ENCODE peak calls at places on chromosomes 2 and 18, in six cellular contexts. One of them, this sample, is unnamed.

GRCh38 chr2:128732976-128733431 is 414.3 kb upstream of the HS6ST1 start:
- DNase-seq in right lobe of liver: no peak
- DNase-seq in NB4: peak
- DNase-seq in dorsolateral prefrontal cortex: no peak
- DNase-seq in skeletal muscle cell: peak
- DNase-seq in cardiac muscle cell: peak
- DNase-seq in this sample: no peak

GRCh38 chr2:30454571-30454970 is 7.5 kb downstream of the LCLAT1 start:
- DNase-seq in right lobe of liver: no peak
- DNase-seq in skeletal muscle cell: no peak
- DNase-seq in NB4: no peak
- DNase-seq in dorsolateral prefrontal cortex: no peak
- DNase-seq in cardiac muscle cell: no peak
- DNase-seq in this sample: no peak

GRCh38 chr2:220555961-220556360 is 928.5 kb downstream of the SLC4A3 start:
- DNase-seq in cardiac muscle cell: no peak
- DNase-seq in skeletal muscle cell: no peak
- DNase-seq in NB4: no peak
- DNase-seq in dorsolateral prefrontal cortex: no peak
- DNase-seq in right lobe of liver: no peak
- DNase-seq in this sample: no peak

GRCh38 chr2:151111599-151112278 is 149.9 kb downstream of the RBM43 start:
- DNase-seq in skeletal muscle cell: peak
- DNase-seq in dorsolateral prefrontal cortex: no peak
- DNase-seq in cardiac muscle cell: peak
- DNase-seq in right lobe of liver: no peak
- DNase-seq in NB4: peak
- DNase-seq in this sample: no peak

GRCh38 chr18:49597152-49597551 is 35.3 kb downstream of the LIPG start:
- DNase-seq in cardiac muscle cell: no peak
- DNase-seq in skeletal muscle cell: no peak
- DNase-seq in right lobe of liver: no peak
- DNase-seq in NB4: no peak
- DNase-seq in dorsolateral prefrontal cortex: no peak
- DNase-seq in this sample: no peak

GRCh38 chr2:219744698-219745097 is 117.3 kb downstream of the SLC4A3 start:
- DNase-seq in right lobe of liver: no peak
- DNase-seq in skeletal muscle cell: no peak
- DNase-seq in NB4: no peak
- DNase-seq in cardiac muscle cell: no peak
- DNase-seq in dorsolateral prefrontal cortex: no peak
- DNase-seq in this sample: no peak

GRCh38 chr2:10452334-10452733 is 4.2 kb upstream of the ODC1 start:
- DNase-seq in right lobe of liver: peak
- DNase-seq in dorsolateral prefrontal cortex: no peak
- DNase-seq in skeletal muscle cell: peak
- DNase-seq in cardiac muscle cell: peak
- DNase-seq in NB4: no peak
- DNase-seq in this sample: peak

GRCh38 chr2:102837626-102838198 is 75.9 kb downstream of the TMEM182 start:
- DNase-seq in right lobe of liver: no peak
- DNase-seq in dorsolateral prefrontal cortex: no peak
- DNase-seq in skeletal muscle cell: no peak
- DNase-seq in cardiac muscle cell: no peak
- DNase-seq in NB4: no peak
- DNase-seq in this sample: no peak

GRCh38 chr18:55228707-55229106 is 269.4 kb upstream of the CCDC68 start:
- DNase-seq in cardiac muscle cell: no peak
- DNase-seq in skeletal muscle cell: no peak
- DNase-seq in right lobe of liver: no peak
- DNase-seq in dorsolateral prefrontal cortex: no peak
- DNase-seq in NB4: no peak
- DNase-seq in this sample: no peak

GRCh38 chr2:173854141-173854540 is 111.0 kb downstream of the SP3 start:
- DNase-seq in cardiac muscle cell: no peak
- DNase-seq in skeletal muscle cell: no peak
- DNase-seq in NB4: no peak
- DNase-seq in right lobe of liver: no peak
- DNase-seq in dorsolateral prefrontal cortex: no peak
- DNase-seq in this sample: no peak

GRCh38 chr2:189651284-189651683 is 10.0 kb upstream of the ASNSD1 start:
- DNase-seq in dorsolateral prefrontal cortex: no peak
- DNase-seq in NB4: no peak
- DNase-seq in right lobe of liver: no peak
- DNase-seq in skeletal muscle cell: no peak
- DNase-seq in cardiac muscle cell: no peak
- DNase-seq in this sample: no peak

GRCh38 chr2:101435011-101435862 is 39.7 kb downstream of the RFX8 start:
- DNase-seq in dorsolateral prefrontal cortex: no peak
- DNase-seq in NB4: no peak
- DNase-seq in right lobe of liver: no peak
- DNase-seq in cardiac muscle cell: peak
- DNase-seq in skeletal muscle cell: peak
- DNase-seq in this sample: no peak

GRCh38 chr2:76295762-76296161 is 585.0 kb upstream of the GCFC2 start:
- DNase-seq in right lobe of liver: no peak
- DNase-seq in skeletal muscle cell: no peak
- DNase-seq in cardiac muscle cell: no peak
- DNase-seq in dorsolateral prefrontal cortex: no peak
- DNase-seq in NB4: no peak
- DNase-seq in this sample: no peak

GRCh38 chr2:65186093-65186868 is 41.4 kb upstream of the ACTR2 start:
- DNase-seq in skeletal muscle cell: no peak
- DNase-seq in dorsolateral prefrontal cortex: no peak
- DNase-seq in NB4: peak
- DNase-seq in right lobe of liver: no peak
- DNase-seq in cardiac muscle cell: no peak
- DNase-seq in this sample: peak

GRCh38 chr2:67503066-67503795 is 106.1 kb downstream of the ETAA1 start:
- DNase-seq in right lobe of liver: no peak
- DNase-seq in dorsolateral prefrontal cortex: no peak
- DNase-seq in skeletal muscle cell: peak
- DNase-seq in cardiac muscle cell: peak
- DNase-seq in NB4: no peak
- DNase-seq in this sample: no peak

GRCh38 chr18:22494771-22495170 is 77.1 kb upstream of the CTAGE1 start:
- DNase-seq in right lobe of liver: no peak
- DNase-seq in dorsolateral prefrontal cortex: no peak
- DNase-seq in skeletal muscle cell: peak
- DNase-seq in NB4: no peak
- DNase-seq in cardiac muscle cell: peak
- DNase-seq in this sample: no peak

GRCh38 chr2:88233216-88233615 is 63.1 kb downstream of the THNSL2 start:
- DNase-seq in skeletal muscle cell: no peak
- DNase-seq in NB4: no peak
- DNase-seq in cardiac muscle cell: no peak
- DNase-seq in dorsolateral prefrontal cortex: no peak
- DNase-seq in right lobe of liver: no peak
- DNase-seq in this sample: no peak

GRCh38 chr2:186540971-186541370 is 48.9 kb upstream of the ITGAV start:
- DNase-seq in NB4: no peak
- DNase-seq in dorsolateral prefrontal cortex: no peak
- DNase-seq in cardiac muscle cell: no peak
- DNase-seq in right lobe of liver: no peak
- DNase-seq in skeletal muscle cell: no peak
- DNase-seq in this sample: no peak

GRCh38 chr2:176001281-176001902 is 675 bp downstream of the LNPK start:
- DNase-seq in skeletal muscle cell: no peak
- DNase-seq in cardiac muscle cell: peak
- DNase-seq in dorsolateral prefrontal cortex: no peak
- DNase-seq in NB4: peak
- DNase-seq in right lobe of liver: peak
- DNase-seq in this sample: peak

GRCh38 chr2:8315766-8316165 is 366.1 kb upstream of the ID2 start:
- DNase-seq in right lobe of liver: no peak
- DNase-seq in dorsolateral prefrontal cortex: no peak
- DNase-seq in skeletal muscle cell: no peak
- DNase-seq in cardiac muscle cell: no peak
- DNase-seq in NB4: peak
- DNase-seq in this sample: no peak

GRCh38 chr18:10015941-10016819 is 102.4 kb downstream of the VAPA start:
- DNase-seq in cardiac muscle cell: peak
- DNase-seq in right lobe of liver: no peak
- DNase-seq in skeletal muscle cell: peak
- DNase-seq in dorsolateral prefrontal cortex: no peak
- DNase-seq in NB4: peak
- DNase-seq in this sample: no peak

DNA sequence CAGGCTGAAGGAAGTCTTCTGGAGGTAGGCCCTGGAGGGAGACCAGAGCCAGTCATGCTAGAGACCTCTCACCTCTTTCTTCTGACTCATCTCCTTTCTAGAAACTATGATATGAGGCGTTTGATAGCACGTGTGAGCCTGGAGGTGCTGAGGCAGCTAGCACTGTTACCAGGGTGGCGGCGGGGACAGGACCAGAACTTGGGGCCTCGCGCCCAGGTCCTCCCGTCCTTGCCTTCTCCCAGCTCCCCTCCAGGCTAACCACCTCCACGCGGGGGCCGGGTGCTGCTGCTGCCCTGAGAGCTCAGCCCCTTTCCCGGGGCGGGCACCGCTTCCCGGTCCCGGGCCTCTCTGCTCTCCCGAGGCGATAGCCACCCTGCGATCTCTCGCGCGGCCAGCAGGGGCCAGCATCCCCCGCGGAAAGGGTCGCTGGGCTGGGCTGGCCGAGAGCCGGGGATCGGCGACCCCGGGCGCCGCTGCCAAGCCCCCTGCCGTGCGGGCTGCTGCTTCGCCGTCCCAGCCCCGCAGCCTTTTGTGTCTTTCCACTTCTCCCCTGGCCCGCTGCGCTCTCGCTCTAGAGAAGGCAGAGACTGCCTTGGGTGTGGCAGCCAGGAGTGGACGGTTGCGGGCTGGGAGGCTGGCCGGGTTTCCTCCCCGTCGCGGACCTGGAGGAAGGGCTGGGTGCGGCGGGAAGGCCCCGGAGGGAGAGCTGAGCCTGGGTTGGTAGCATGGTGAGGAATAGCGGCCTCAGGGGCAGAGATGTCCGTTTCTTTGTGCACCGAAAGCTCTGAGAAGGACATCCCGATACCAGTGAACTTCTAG is 49.1 kb downstream of the TMEM17 start:
- DNase-seq in right lobe of liver: peak
- DNase-seq in dorsolateral prefrontal cortex: peak
- DNase-seq in cardiac muscle cell: peak
- DNase-seq in skeletal muscle cell: no peak
- DNase-seq in NB4: peak
- DNase-seq in this sample: peak
- H3K4me3 ChIP-seq in right lobe of liver: peak
- H3K4me3 ChIP-seq in dorsolateral prefrontal cortex: peak
- H3K4me3 ChIP-seq in cardiac muscle cell: peak
- H3K4me3 ChIP-seq in skeletal muscle cell: peak
- H3K4me3 ChIP-seq in NB4: peak
- H3K4me3 ChIP-seq in this sample: peak

GRCh38 chr2:168245074-168245825 is 2.1 kb downstream of the STK39 start:
- DNase-seq in skeletal muscle cell: no peak
- DNase-seq in dorsolateral prefrontal cortex: no peak
- DNase-seq in cardiac muscle cell: peak
- DNase-seq in right lobe of liver: no peak
- DNase-seq in NB4: peak
- DNase-seq in this sample: no peak
- H3K4me3 ChIP-seq in skeletal muscle cell: peak
- H3K4me3 ChIP-seq in dorsolateral prefrontal cortex: peak
- H3K4me3 ChIP-seq in cardiac muscle cell: peak
- H3K4me3 ChIP-seq in right lobe of liver: no peak
- H3K4me3 ChIP-seq in NB4: peak
- H3K4me3 ChIP-seq in this sample: peak

DNA sequence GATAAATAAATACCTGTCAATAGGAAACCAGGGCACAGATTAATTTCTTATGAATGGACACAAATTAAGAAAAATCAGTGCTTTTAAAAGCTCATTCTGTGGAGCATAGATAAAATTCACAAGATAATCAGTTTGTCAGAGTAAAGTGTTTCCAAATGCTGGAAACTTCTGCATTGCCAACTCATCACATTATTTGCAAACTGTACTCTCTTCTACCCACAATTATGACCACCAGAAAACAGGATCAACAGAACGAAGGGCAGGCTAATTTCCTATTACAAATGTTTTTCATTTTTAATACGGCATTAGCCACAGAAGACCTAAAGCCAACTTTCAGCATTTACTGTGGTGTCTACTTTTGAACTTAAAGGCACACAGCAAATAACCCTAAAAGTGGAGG is 6.0 kb downstream of the IRS1 start:
- DNase-seq in NB4: peak
- DNase-seq in cardiac muscle cell: no peak
- DNase-seq in right lobe of liver: no peak
- DNase-seq in skeletal muscle cell: no peak
- DNase-seq in dorsolateral prefrontal cortex: no peak
- DNase-seq in this sample: no peak
- H3K4me3 ChIP-seq in NB4: peak
- H3K4me3 ChIP-seq in cardiac muscle cell: peak
- H3K4me3 ChIP-seq in right lobe of liver: peak
- H3K4me3 ChIP-seq in skeletal muscle cell: peak
- H3K4me3 ChIP-seq in dorsolateral prefrontal cortex: peak
- H3K4me3 ChIP-seq in this sample: peak

DNA sequence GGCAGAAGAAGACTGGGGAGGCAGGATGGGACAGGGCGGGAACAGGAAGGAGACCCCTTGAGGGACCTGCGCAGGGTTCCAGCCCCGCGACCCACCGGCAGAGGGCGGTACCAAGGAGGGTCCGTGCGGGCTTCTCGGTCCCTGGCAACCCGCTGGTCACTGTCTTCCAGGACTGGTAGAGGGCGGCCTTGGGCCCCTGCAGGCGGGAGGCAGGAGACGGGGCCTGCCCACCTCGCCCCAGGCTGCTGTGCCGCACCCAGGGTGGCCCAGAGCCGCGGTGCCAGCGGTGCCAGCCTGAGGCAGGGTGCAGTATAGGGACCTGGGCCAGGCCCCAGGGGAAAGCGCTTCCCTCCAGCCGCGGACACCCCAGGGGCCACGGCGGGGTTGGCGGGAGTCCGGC is 34.5 kb downstream of the NEURL3 start:
- DNase-seq in right lobe of liver: peak
- DNase-seq in cardiac muscle cell: peak
- DNase-seq in skeletal muscle cell: no peak
- DNase-seq in dorsolateral prefrontal cortex: peak
- DNase-seq in NB4: no peak
- DNase-seq in this sample: peak
- H3K4me3 ChIP-seq in right lobe of liver: peak
- H3K4me3 ChIP-seq in cardiac muscle cell: no peak
- H3K4me3 ChIP-seq in skeletal muscle cell: peak
- H3K4me3 ChIP-seq in dorsolateral prefrontal cortex: peak
- H3K4me3 ChIP-seq in NB4: no peak
- H3K4me3 ChIP-seq in this sample: no peak

GRCh38 chr2:238138331-238139102 is at the start of gene KLHL30:
- DNase-seq in cardiac muscle cell: no peak
- DNase-seq in right lobe of liver: no peak
- DNase-seq in NB4: peak
- DNase-seq in skeletal muscle cell: no peak
- DNase-seq in dorsolateral prefrontal cortex: no peak
- DNase-seq in this sample: no peak
- H3K4me3 ChIP-seq in cardiac muscle cell: peak
- H3K4me3 ChIP-seq in right lobe of liver: no peak
- H3K4me3 ChIP-seq in NB4: no peak
- H3K4me3 ChIP-seq in skeletal muscle cell: peak
- H3K4me3 ChIP-seq in dorsolateral prefrontal cortex: peak
- H3K4me3 ChIP-seq in this sample: no peak

GRCh38 chr2:161418715-161419337 is 2.7 kb downstream of the TBR1 start:
- DNase-seq in dorsolateral prefrontal cortex: no peak
- DNase-seq in right lobe of liver: no peak
- DNase-seq in NB4: peak
- DNase-seq in cardiac muscle cell: peak
- DNase-seq in skeletal muscle cell: no peak
- DNase-seq in this sample: peak
- H3K4me3 ChIP-seq in dorsolateral prefrontal cortex: peak
- H3K4me3 ChIP-seq in right lobe of liver: no peak
- H3K4me3 ChIP-seq in NB4: no peak
- H3K4me3 ChIP-seq in cardiac muscle cell: peak
- H3K4me3 ChIP-seq in skeletal muscle cell: peak
- H3K4me3 ChIP-seq in this sample: peak

This sample was measured in transverse colon.